ENCODE peak calls at places on chromosomes 5 and 9, in seven cellular contexts. M is fibroblast of the aortic adventitia, K is lower leg skin, I is neural progenitor cell, O is tibial artery, S is GM12865, Y is SK-N-SH. V is an unnamed sample.
A peak's percentile ranks its signal among the peaks of the same experiment; 100 is the strongest.

GRCh38 chr5:79774171-79774854 is 84.7 kb downstream of the CMYA5 start:
- DNase-seq in K (no peak), Y (peak; percentile 38), S (peak; percentile 41), I (peak; percentile 74), O (no peak), M (peak; percentile 12), V (no peak)

GRCh38 chr5:56951131-56951945 is 585 bp downstream of the MIER3 start:
- DNase-seq in S (peak; percentile 36), O (peak; percentile 68), Y (peak; percentile 82), K (peak; percentile 86), I (peak; percentile 84), M (peak; percentile 3), V (no peak)

GRCh38 chr5:54310433-54311177 is at the start of gene ARL15:
- DNase-seq in O (peak; percentile 99), S (peak; percentile 99), I (peak; percentile 98), K (peak; percentile 100), M (peak; percentile 96), Y (peak; percentile 97), V (peak; percentile 89)

GRCh38 chr5:31186672-31187267 is 6.7 kb upstream of the CDH6 start:
- DNase-seq in O (no peak), K (no peak), M (peak; percentile 74), I (peak; percentile 61), S (peak; percentile 28), Y (peak; percentile 37), V (no peak)

GRCh38 chr9:33346564-33346963 is 55.8 kb downstream of the AQP7 start:
- DNase-seq in S (no peak), I (no peak), M (peak; percentile 64), Y (no peak), K (no peak), O (no peak), V (no peak)

GRCh38 chr5:33824516-33825195 is 67.1 kb downstream of the ADAMTS12 start:
- DNase-seq in I (no peak), K (no peak), M (peak; percentile 95), O (no peak), Y (no peak), S (peak; percentile 28), V (no peak)

GRCh38 chr5:39461007-39461682 is 36.4 kb upstream of the DAB2 start:
- DNase-seq in M (no peak), Y (no peak), O (no peak), K (no peak), I (no peak), S (peak; percentile 30), V (no peak)

GRCh38 chr9:123622696-123623095 is 266.7 kb downstream of the CRB2 start:
- DNase-seq in O (no peak), I (no peak), S (no peak), Y (no peak), K (no peak), M (no peak), V (no peak)

GRCh38 chr5:152592416-152592815 is 187.3 kb upstream of the NMUR2 start:
- DNase-seq in M (no peak), I (no peak), S (no peak), O (no peak), K (no peak), Y (no peak), V (no peak)

GRCh38 chr5:2756211-2756746 is 4.8 kb upstream of the IRX2 start:
- DNase-seq in Y (no peak), S (no peak), O (peak; percentile 45), I (peak; percentile 82), M (peak; percentile 51), K (peak; percentile 93), V (no peak)

GRCh38 chr9:93268551-93269314 is 84.8 kb downstream of the WNK2 start:
- DNase-seq in I (no peak), Y (peak; percentile 8), M (no peak), K (no peak), O (peak; percentile 41), S (peak; percentile 15), V (no peak)

GRCh38 chr5:160348080-160348479 is 22.3 kb downstream of the C1QTNF2 start:
- DNase-seq in O (no peak), M (no peak), Y (no peak), K (no peak), S (no peak), I (no peak), V (no peak)

GRCh38 chr5:34535944-34536628 is 120.0 kb upstream of the RAI14 start:
- DNase-seq in K (no peak), Y (no peak), I (no peak), M (no peak), S (no peak), O (no peak), V (no peak)

GRCh38 chr9:77177894-77178794 is 810 bp downstream of the VPS13A start:
- DNase-seq in M (peak; percentile 29), O (peak; percentile 68), S (peak; percentile 68), K (peak; percentile 89), I (peak; percentile 52), Y (peak; percentile 61), V (peak; percentile 40)

GRCh38 chr5:18699681-18700080 is 1065.4 kb downstream of the TAF11L14 start:
- DNase-seq in I (no peak), O (no peak), S (no peak), K (no peak), M (no peak), Y (no peak), V (no peak)

DNA sequence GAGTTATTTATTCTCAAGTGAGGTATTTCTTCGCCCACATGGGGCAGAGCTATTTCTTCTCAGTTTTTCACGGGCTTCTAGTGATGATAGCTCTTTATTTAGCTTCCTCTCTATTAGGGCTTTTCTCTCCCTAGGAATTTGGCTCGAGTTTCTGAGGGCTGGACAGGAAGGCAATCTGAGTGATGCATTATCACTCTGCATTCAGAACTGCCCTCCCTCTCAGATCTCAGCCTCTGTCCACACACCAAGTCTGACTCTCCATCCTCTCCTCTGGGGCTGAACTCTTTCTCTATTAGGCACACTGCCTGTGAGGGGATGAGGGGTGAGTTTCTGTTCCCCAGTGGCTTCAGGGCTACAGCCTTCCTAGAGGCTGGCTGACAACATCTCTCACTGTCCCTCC is 14.9 kb upstream of the SCAMP1 start:
- DNase-seq in I (no peak), Y (no peak), S (peak; percentile 18), O (no peak), M (peak; percentile 45), K (no peak), V (no peak)
- TF ChIP-seq CTCF in I (no peak), Y (no peak), S (no peak), O (no peak), M (no peak), K (no peak), V (no peak)

GRCh38 chr5:150154618-150155134 is 969 bp downstream of the PDGFRB start:
- DNase-seq in Y (no peak), S (no peak), I (no peak), M (no peak), K (no peak), O (no peak), V (no peak)
- TF ChIP-seq CTCF in Y (peak; percentile 42), S (no peak), I (no peak), M (peak; percentile 26), K (no peak), O (no peak), V (no peak)

GRCh38 chr9:14888857-14889256 is 21.4 kb downstream of the FREM1 start:
- DNase-seq in S (no peak), Y (no peak), K (no peak), M (no peak), O (no peak), I (no peak), V (no peak)
- TF ChIP-seq CTCF in S (no peak), Y (peak; percentile 13), K (no peak), M (no peak), O (no peak), I (no peak), V (no peak)

DNA sequence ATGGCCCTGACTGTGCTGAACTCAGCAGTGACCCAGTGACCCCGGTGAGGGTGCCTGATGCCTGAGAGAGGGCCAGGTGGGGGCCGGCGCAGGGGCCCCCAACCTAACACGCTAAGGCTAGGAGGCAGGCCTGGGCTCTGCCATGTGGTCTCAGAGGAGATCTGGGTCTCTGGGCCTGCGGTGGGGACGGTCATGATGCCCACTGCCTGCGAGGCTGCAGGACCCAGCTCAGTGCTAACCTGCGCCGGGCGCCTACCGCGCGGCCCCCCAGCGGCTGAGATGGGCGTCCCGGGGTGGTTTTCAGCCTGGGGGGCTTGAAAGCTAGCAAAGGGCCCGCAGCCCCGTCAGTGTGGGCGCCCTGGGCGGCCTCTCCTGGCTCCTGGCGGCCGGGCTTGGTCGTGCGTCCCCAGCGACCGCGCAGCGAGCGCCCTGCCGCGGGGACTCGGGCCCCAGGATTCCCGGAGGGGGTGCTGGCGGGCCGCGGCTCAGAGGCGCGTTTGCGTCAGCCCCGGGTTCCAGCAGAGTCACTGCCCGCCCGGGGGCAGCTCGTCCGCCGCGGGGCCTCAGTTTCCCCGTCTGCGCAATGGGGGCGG is 2.5 kb downstream of the EGFL7 start:
- DNase-seq in Y (peak; percentile 92), S (no peak), M (no peak), I (peak; percentile 76), K (no peak), O (no peak), V (peak; percentile 49)
- TF ChIP-seq CTCF in Y (peak; percentile 35), S (no peak), M (peak; percentile 6), I (peak; percentile 44), K (no peak), O (peak; percentile 11), V (no peak)

DNA sequence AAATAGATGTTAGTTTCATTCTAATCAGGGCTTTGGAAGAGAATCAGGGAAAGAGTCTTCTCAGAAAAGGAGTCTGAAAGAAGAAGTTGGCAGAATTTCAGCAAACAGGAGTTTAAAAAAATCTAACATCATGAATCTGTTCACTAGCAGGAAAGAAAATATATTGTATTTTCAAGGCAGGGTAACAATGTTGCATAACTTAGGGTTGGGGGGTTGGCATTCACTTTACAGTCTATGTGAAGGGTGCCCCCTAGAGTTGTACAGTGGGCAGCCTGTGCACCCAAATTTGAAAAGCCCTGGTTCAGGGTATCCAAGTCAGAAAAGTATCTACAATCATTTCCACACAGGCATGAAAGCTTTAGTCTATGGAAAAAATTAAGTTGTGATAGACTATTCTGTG is 348.4 kb upstream of the SLC30A5 start:
- DNase-seq in Y (no peak), O (no peak), S (peak; percentile 21), I (no peak), M (peak; percentile 47), K (no peak), V (no peak)
- TF ChIP-seq CTCF in Y (peak; percentile 41), O (peak; percentile 6), S (peak; percentile 23), I (peak; percentile 39), M (peak; percentile 39), K (no peak), V (peak; percentile 22)

DNA sequence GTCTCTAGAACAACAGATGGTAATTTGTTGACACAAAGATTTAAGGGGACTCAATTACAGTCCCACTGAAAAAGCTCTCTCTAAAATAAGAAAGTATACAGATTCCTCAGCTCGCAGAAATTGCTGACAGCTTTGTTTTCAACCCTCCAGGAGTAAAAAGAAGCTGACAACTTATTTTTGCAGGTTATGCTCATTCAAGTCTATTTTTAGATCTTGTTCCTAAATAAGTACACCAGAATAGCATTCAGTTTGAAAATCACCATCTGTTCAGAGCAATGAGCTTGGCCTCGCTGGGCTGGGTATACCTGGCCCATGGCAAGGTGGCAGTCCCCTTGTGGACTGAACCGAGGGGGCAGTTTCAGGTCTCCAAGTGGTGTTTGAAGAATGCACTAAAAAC is 169.3 kb downstream of the AUH start:
- DNase-seq in I (no peak), S (no peak), Y (no peak), O (no peak), M (peak; percentile 52), K (peak; percentile 76), V (no peak)
- TF ChIP-seq CTCF in I (no peak), S (no peak), Y (no peak), O (no peak), M (no peak), K (no peak), V (no peak)

DNA sequence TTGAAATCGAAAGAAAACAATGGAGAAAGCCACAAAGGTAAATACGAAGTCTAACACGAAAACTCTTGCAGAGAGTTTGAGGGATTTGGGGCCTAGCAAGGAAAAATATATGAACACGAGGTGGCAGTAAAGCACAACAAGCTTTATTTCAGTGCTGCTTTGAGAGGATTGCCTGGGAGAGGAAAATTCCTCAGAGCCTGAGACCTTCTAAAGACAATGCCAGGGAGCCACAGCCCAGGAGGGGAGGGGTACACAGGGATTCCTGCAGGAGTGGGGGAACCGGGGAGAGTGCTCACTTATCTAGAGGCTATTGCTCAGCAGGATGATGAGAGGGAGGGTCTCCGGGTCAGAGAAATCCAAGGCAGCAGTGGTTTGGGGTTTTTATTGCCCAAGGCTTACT is 134.9 kb upstream of the ADCY2 start:
- DNase-seq in I (peak; percentile 93), K (no peak), O (no peak), S (peak; percentile 44), M (peak; percentile 72), Y (peak; percentile 10), V (peak; percentile 39)
- TF ChIP-seq CTCF in I (peak; percentile 78), K (no peak), O (no peak), S (peak; percentile 42), M (peak; percentile 67), Y (peak; percentile 66), V (peak; percentile 76)

V was measured in PC-9.